ENCODE peak calls at places on chromosomes 3 and 15, in eight cellular contexts. B is lung, M is esophagus muscularis mucosa, P is dorsolateral prefrontal cortex, G is tibial artery, E is Peyer's patch, V is left ventricle myocardium inferior, T is fibroblast of the aortic adventitia. D is an unnamed sample.

GRCh38 chr3:185807455-185808068 is 17.3 kb downstream of the IGF2BP2 start:
- DNase-seq in B (no peak), M (no peak), P (no peak), G (no peak), E (no peak), V (no peak), T (peak; percentile 80), D (no peak)

GRCh38 chr15:62545392-62546227 is 380.5 kb upstream of the C2CD4B start:
- DNase-seq in B (peak; percentile 34), M (no peak), P (peak; percentile 58), G (peak; percentile 80), E (no peak), V (no peak), T (peak; percentile 94), D (peak; percentile 12)

GRCh38 chr15:48005921-48006541 is 114.8 kb upstream of the SLC24A5 start:
- DNase-seq in B (peak; percentile 87), M (no peak), P (no peak), G (no peak), E (no peak), V (no peak), T (peak; percentile 5), D (no peak)

GRCh38 chr15:96331141-96331941 is 841 bp downstream of the NR2F2 start:
- DNase-seq in B (no peak), M (no peak), P (no peak), G (no peak), E (no peak), V (no peak), T (peak; percentile 64), D (no peak)

GRCh38 chr15:82133251-82133650 is 87.4 kb upstream of the MEX3B start:
- DNase-seq in B (no peak), M (no peak), P (no peak), G (no peak), E (no peak), V (no peak), T (no peak), D (no peak)

GRCh38 chr15:74892313-74892712 is 2.5 kb downstream of the MPI start:
- DNase-seq in B (no peak), M (no peak), P (no peak), G (no peak), E (peak; percentile 69), V (no peak), T (no peak), D (no peak)

GRCh38 chr15:60392986-60393811 is 4.6 kb downstream of the ANXA2 start:
- DNase-seq in B (peak; percentile 83), M (no peak), P (no peak), G (peak; percentile 87), E (peak; percentile 73), V (peak; percentile 31), T (peak; percentile 98), D (peak; percentile 78)

GRCh38 chr3:143222981-143223380 is 103.4 kb downstream of the CHST2 start:
- DNase-seq in B (no peak), M (no peak), P (no peak), G (no peak), E (no peak), V (no peak), T (no peak), D (no peak)

GRCh38 chr3:134603956-134604355 is 46.9 kb downstream of the KY start:
- DNase-seq in B (no peak), M (no peak), P (no peak), G (no peak), E (no peak), V (no peak), T (no peak), D (no peak)

GRCh38 chr15:77002954-77003912 is 8.3 kb downstream of the PSTPIP1 start:
- DNase-seq in B (peak; percentile 56), M (no peak), P (no peak), G (peak; percentile 79), E (peak; percentile 51), V (peak; percentile 44), T (no peak), D (no peak)
- H3K4me3 ChIP-seq in B (no peak overlapping the region), M (no peak overlapping the region), P (no peak overlapping the region), G (no peak overlapping the region), E (peak overlapping the region; percentile 26), V (no peak overlapping the region), T (no peak overlapping the region), D (no peak overlapping the region)

GRCh38 chr3:142028174-142028833 is 121.0 kb downstream of the TFDP2 start:
- DNase-seq in B (no peak), M (no peak), P (no peak), G (no peak), E (no peak), V (no peak), T (peak; percentile 88), D (peak; percentile 19)
- TF ChIP-seq CTCF in B (no peak), M (peak; percentile 25), P (no peak), G (no peak), E (peak; percentile 48), V (peak; percentile 40), T (peak; percentile 21), D (no peak)

GRCh38 chr3:18424862-18425640 is at the start of gene SATB1:
- DNase-seq in B (peak; percentile 87), M (peak; percentile 95), P (peak; percentile 65), G (peak; percentile 91), E (peak; percentile 89), V (peak; percentile 89), T (peak; percentile 49), D (no peak)

GRCh38 chr3:18424213-18424861 is 802 bp downstream of the SATB1 start:
- DNase-seq in B (no peak), M (no peak), P (no peak), G (no peak), E (no peak), V (peak; percentile 24), T (no peak), D (no peak)

GRCh38 chr3:18425641-18426403 is 683 bp upstream of the SATB1 start:
- DNase-seq in B (peak; percentile 58), M (no peak), P (peak; percentile 47), G (no peak), E (peak; percentile 80), V (peak; percentile 52), T (no peak), D (no peak)

GRCh38 chr3:18428036-18428435 is 2.9 kb upstream of the SATB1 start:
- DNase-seq in B (no peak), M (no peak), P (no peak), G (no peak), E (no peak), V (no peak), T (no peak), D (no peak)

DNA sequence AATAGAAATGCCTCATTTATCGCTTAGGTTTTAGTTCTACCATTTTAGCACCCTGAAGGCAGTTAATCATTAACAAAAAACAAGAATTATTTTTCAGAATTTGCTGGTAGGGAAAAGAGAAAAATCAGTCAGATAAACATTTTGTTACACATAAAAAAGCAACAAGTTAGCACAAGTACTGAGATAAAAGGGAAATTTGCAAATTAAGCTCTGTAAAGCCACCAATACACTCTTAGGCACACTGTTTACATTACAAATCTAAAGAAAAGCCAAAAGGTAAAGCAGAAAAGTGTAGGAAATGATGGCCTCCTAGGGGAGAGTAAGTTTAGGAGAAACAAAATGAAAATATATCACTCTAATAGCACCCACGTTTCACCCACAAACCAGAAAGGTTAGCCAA is 1.5 kb upstream of the SATB1 start:
- DNase-seq in B (no peak), M (no peak), P (no peak), G (no peak), E (no peak), V (no peak), T (no peak), D (no peak)
- H3K4me3 ChIP-seq in B (no peak overlapping the region), M (no peak overlapping the region), P (no peak overlapping the region), G (no peak overlapping the region), E (no peak overlapping the region), V (peak overlapping the region; percentile 91), T (no peak overlapping the region), D (no peak overlapping the region)

GRCh38 chr3:151578495-151578894 is 117.6 kb upstream of the IGSF10 start:
- DNase-seq in B (no peak), M (no peak), P (no peak), G (no peak), E (no peak), V (no peak), T (no peak), D (no peak)
- TF ChIP-seq CTCF in B (no peak), M (no peak), P (no peak), G (no peak), E (no peak), V (no peak), T (no peak), D (no peak)

DNA sequence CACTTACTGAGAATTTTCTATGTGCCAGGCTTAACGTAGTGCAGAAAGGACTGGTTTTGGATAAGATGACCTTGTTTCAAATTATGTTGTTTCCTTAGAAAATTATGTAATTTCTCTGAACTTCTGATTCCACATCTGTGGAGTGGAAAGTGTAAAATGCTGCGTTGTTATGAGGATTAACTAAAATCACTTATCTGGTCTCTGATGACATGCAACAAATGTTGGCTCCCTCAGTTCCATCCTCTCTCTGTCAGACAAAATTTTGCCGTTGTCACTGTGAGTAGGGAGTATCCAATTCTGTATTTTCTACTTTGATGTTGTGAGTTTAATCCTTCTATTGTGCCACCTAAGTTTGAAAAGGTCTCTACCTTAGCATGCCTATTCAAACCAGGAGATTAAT is 175.5 kb downstream of the KCNMB2 start:
- DNase-seq in B (no peak), M (no peak), P (no peak), G (no peak), E (no peak), V (no peak), T (no peak), D (no peak)
- H3K4me3 ChIP-seq in B (no peak overlapping the region), M (no peak overlapping the region), P (no peak overlapping the region), G (no peak overlapping the region), E (no peak overlapping the region), V (no peak overlapping the region), T (no peak overlapping the region), D (no peak overlapping the region)

GRCh38 chr15:79219393-79220056 is 63.0 kb upstream of the ANKRD34C start:
- DNase-seq in B (no peak), M (no peak), P (no peak), G (no peak), E (no peak), V (no peak), T (no peak), D (no peak)

GRCh38 chr15:79221696-79222095 is 60.8 kb upstream of the ANKRD34C start:
- DNase-seq in B (no peak), M (no peak), P (no peak), G (no peak), E (no peak), V (no peak), T (no peak), D (no peak)

GRCh38 chr15:79213650-79214049 is 68.9 kb upstream of the ANKRD34C start:
- DNase-seq in B (no peak), M (no peak), P (no peak), G (no peak), E (no peak), V (no peak), T (no peak), D (no peak)

GRCh38 chr15:79218588-79219200 is 63.8 kb upstream of the ANKRD34C start:
- DNase-seq in B (no peak), M (no peak), P (no peak), G (no peak), E (no peak), V (no peak), T (peak; percentile 9), D (no peak)
- TF ChIP-seq CTCF in B (no peak), M (no peak), P (peak; percentile 53), G (peak; percentile 63), E (no peak), V (peak; percentile 60), T (peak; percentile 48), D (peak; percentile 40)

DNA sequence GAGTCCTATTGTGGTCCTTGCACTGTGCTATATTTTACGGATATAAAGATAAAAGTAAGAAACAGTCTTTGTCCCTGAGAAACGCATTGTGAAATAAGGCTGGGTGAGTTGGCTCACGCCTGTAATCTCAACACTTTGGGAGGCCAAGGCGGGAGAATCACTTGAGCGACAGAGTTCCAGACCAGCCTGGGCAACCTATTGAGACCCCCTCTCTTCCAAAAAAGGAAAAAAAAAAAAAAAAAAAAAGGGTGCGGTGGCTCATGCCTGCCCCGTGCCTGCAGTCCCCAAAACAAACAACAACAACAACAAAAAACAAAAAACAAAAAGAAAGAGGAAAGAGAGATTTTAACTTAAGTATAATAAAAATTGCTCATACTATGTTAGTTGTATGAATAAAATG is 555 bp upstream of the FNDC3B start:
- DNase-seq in B (no peak), M (no peak), P (no peak), G (no peak), E (no peak), V (no peak), T (peak; percentile 70), D (no peak)
- H3K4me3 ChIP-seq in B (no peak overlapping the region), M (peak overlapping the region; percentile 99), P (peak overlapping the region; percentile 93), G (peak overlapping the region; percentile 81), E (no peak overlapping the region), V (peak overlapping the region; percentile 95), T (peak overlapping the region; percentile 83), D (peak overlapping the region; percentile 89)

D was measured in AG04449.